ENCODE peak calls at places on chromosome 15, in six cellular contexts. One of them, this sample, is unnamed.

GRCh38 chr15:62658498-62658897 is 384.0 kb upstream of the TPM1 start:
- DNase-seq in activated T-cell treated with anti-CD3 and anti-CD28 coated beads, Interleukin-2, amount 50 U/mL, for 72 hours: no peak
- DNase-seq in GM13976: no peak
- DNase-seq in DND-41: no peak
- DNase-seq in pulmonary artery endothelial cell: no peak
- DNase-seq in colonic mucosa: no peak
- DNase-seq in this sample: peak

GRCh38 chr15:33395376-33395775 is 84.6 kb downstream of the RYR3 start:
- DNase-seq in activated T-cell treated with anti-CD3 and anti-CD28 coated beads, Interleukin-2, amount 50 U/mL, for 72 hours: no peak
- DNase-seq in GM13976: no peak
- DNase-seq in DND-41: no peak
- DNase-seq in pulmonary artery endothelial cell: no peak
- DNase-seq in colonic mucosa: no peak
- DNase-seq in this sample: no peak

GRCh38 chr15:85993116-85993515 is 86.6 kb upstream of the AGBL1 start:
- DNase-seq in activated T-cell treated with anti-CD3 and anti-CD28 coated beads, Interleukin-2, amount 50 U/mL, for 72 hours: no peak
- DNase-seq in GM13976: no peak
- DNase-seq in DND-41: no peak
- DNase-seq in pulmonary artery endothelial cell: no peak
- DNase-seq in colonic mucosa: no peak
- DNase-seq in this sample: no peak

GRCh38 chr15:27017168-27017809 is 46.3 kb downstream of the GABRG3 start:
- DNase-seq in activated T-cell treated with anti-CD3 and anti-CD28 coated beads, Interleukin-2, amount 50 U/mL, for 72 hours: peak
- DNase-seq in GM13976: peak
- DNase-seq in DND-41: peak
- DNase-seq in pulmonary artery endothelial cell: no peak
- DNase-seq in colonic mucosa: no peak
- DNase-seq in this sample: no peak

GRCh38 chr15:61115241-61115640 is 113.9 kb downstream of the RORA start:
- DNase-seq in activated T-cell treated with anti-CD3 and anti-CD28 coated beads, Interleukin-2, amount 50 U/mL, for 72 hours: no peak
- DNase-seq in GM13976: no peak
- DNase-seq in DND-41: no peak
- DNase-seq in pulmonary artery endothelial cell: no peak
- DNase-seq in colonic mucosa: no peak
- DNase-seq in this sample: no peak

GRCh38 chr15:101650145-101650544 is 2.0 kb downstream of the TM2D3 start:
- DNase-seq in activated T-cell treated with anti-CD3 and anti-CD28 coated beads, Interleukin-2, amount 50 U/mL, for 72 hours: no peak
- DNase-seq in GM13976: no peak
- DNase-seq in DND-41: no peak
- DNase-seq in pulmonary artery endothelial cell: no peak
- DNase-seq in colonic mucosa: no peak
- DNase-seq in this sample: no peak

GRCh38 chr15:62413147-62413546 is 248.1 kb upstream of the C2CD4B start:
- DNase-seq in activated T-cell treated with anti-CD3 and anti-CD28 coated beads, Interleukin-2, amount 50 U/mL, for 72 hours: no peak
- DNase-seq in GM13976: no peak
- DNase-seq in DND-41: no peak
- DNase-seq in pulmonary artery endothelial cell: no peak
- DNase-seq in colonic mucosa: no peak
- DNase-seq in this sample: no peak

GRCh38 chr15:49471733-49472132 is 48.7 kb downstream of the FGF7 start:
- DNase-seq in activated T-cell treated with anti-CD3 and anti-CD28 coated beads, Interleukin-2, amount 50 U/mL, for 72 hours: peak
- DNase-seq in GM13976: peak
- DNase-seq in DND-41: no peak
- DNase-seq in pulmonary artery endothelial cell: no peak
- DNase-seq in colonic mucosa: no peak
- DNase-seq in this sample: peak

GRCh38 chr15:40854161-40854560 is 10.3 kb downstream of the SPINT1 start:
- DNase-seq in activated T-cell treated with anti-CD3 and anti-CD28 coated beads, Interleukin-2, amount 50 U/mL, for 72 hours: no peak
- DNase-seq in GM13976: no peak
- DNase-seq in DND-41: no peak
- DNase-seq in pulmonary artery endothelial cell: no peak
- DNase-seq in colonic mucosa: no peak
- DNase-seq in this sample: no peak

GRCh38 chr15:41661078-41661528 is 898 bp downstream of the MGA start:
- DNase-seq in activated T-cell treated with anti-CD3 and anti-CD28 coated beads, Interleukin-2, amount 50 U/mL, for 72 hours: no peak
- DNase-seq in GM13976: no peak
- DNase-seq in DND-41: no peak
- DNase-seq in pulmonary artery endothelial cell: no peak
- DNase-seq in colonic mucosa: no peak
- DNase-seq in this sample: no peak

GRCh38 chr15:70768247-70768883 is 5.0 kb upstream of the UACA start:
- DNase-seq in activated T-cell treated with anti-CD3 and anti-CD28 coated beads, Interleukin-2, amount 50 U/mL, for 72 hours: no peak
- DNase-seq in GM13976: peak
- DNase-seq in DND-41: no peak
- DNase-seq in pulmonary artery endothelial cell: no peak
- DNase-seq in colonic mucosa: no peak
- DNase-seq in this sample: no peak

GRCh38 chr15:40855706-40856234 is 11.9 kb downstream of the SPINT1 start:
- DNase-seq in activated T-cell treated with anti-CD3 and anti-CD28 coated beads, Interleukin-2, amount 50 U/mL, for 72 hours: no peak
- DNase-seq in GM13976: no peak
- DNase-seq in DND-41: no peak
- DNase-seq in pulmonary artery endothelial cell: no peak
- DNase-seq in colonic mucosa: no peak
- DNase-seq in this sample: no peak

GRCh38 chr15:94066811-94067210 is 164.6 kb upstream of the MCTP2 start:
- DNase-seq in activated T-cell treated with anti-CD3 and anti-CD28 coated beads, Interleukin-2, amount 50 U/mL, for 72 hours: no peak
- DNase-seq in GM13976: no peak
- DNase-seq in DND-41: no peak
- DNase-seq in pulmonary artery endothelial cell: no peak
- DNase-seq in colonic mucosa: no peak
- DNase-seq in this sample: no peak

GRCh38 chr15:85172846-85173490 is 191.3 kb downstream of the PDE8A start:
- DNase-seq in activated T-cell treated with anti-CD3 and anti-CD28 coated beads, Interleukin-2, amount 50 U/mL, for 72 hours: no peak
- DNase-seq in GM13976: no peak
- DNase-seq in DND-41: no peak
- DNase-seq in pulmonary artery endothelial cell: no peak
- DNase-seq in colonic mucosa: no peak
- DNase-seq in this sample: no peak

This sample was measured in T-helper 2 cell.